ENCODE peak calls at places on chromosome 2, in eight cellular contexts. One of them, this sample, is unnamed.

GRCh38 chr2:156436477-156437085 is 402 bp downstream of the GPD2 start:
- DNase-seq in left lung: no peak
- DNase-seq in choroid plexus epithelial cell: peak; percentile 41
- DNase-seq in kidney: no peak
- DNase-seq in cardiac muscle cell: peak; percentile 20
- DNase-seq in IMR-90: peak; percentile 32
- DNase-seq in astrocyte of the spinal cord: peak; percentile 48
- DNase-seq in SK-N-SH: no peak
- DNase-seq in this sample: no peak

GRCh38 chr2:118696786-118697465 is 150.5 kb downstream of the EN1 start:
- DNase-seq in IMR-90: peak; percentile 1
- DNase-seq in left lung: no peak
- DNase-seq in astrocyte of the spinal cord: peak; percentile 25
- DNase-seq in cardiac muscle cell: no peak
- DNase-seq in choroid plexus epithelial cell: peak; percentile 40
- DNase-seq in kidney: no peak
- DNase-seq in SK-N-SH: peak; percentile 15
- DNase-seq in this sample: no peak

GRCh38 chr2:168798076-168798887 is 4.2 kb upstream of the NOSTRIN start:
- DNase-seq in kidney: no peak
- DNase-seq in cardiac muscle cell: peak; percentile 39
- DNase-seq in IMR-90: no peak
- DNase-seq in astrocyte of the spinal cord: no peak
- DNase-seq in SK-N-SH: no peak
- DNase-seq in choroid plexus epithelial cell: peak; percentile 84
- DNase-seq in left lung: no peak
- DNase-seq in this sample: no peak

GRCh38 chr2:64941143-64941542 is 48.1 kb upstream of the SLC1A4 start:
- DNase-seq in SK-N-SH: no peak
- DNase-seq in IMR-90: no peak
- DNase-seq in astrocyte of the spinal cord: no peak
- DNase-seq in kidney: no peak
- DNase-seq in choroid plexus epithelial cell: no peak
- DNase-seq in left lung: no peak
- DNase-seq in cardiac muscle cell: no peak
- DNase-seq in this sample: no peak

GRCh38 chr2:185372188-185372587 is 366.4 kb upstream of the FSIP2 start:
- DNase-seq in left lung: no peak
- DNase-seq in astrocyte of the spinal cord: no peak
- DNase-seq in SK-N-SH: no peak
- DNase-seq in IMR-90: no peak
- DNase-seq in kidney: no peak
- DNase-seq in choroid plexus epithelial cell: peak; percentile 0
- DNase-seq in cardiac muscle cell: no peak
- DNase-seq in this sample: no peak

GRCh38 chr2:239869272-239870155 is 155.6 kb downstream of the NDUFA10 start:
- DNase-seq in astrocyte of the spinal cord: no peak
- DNase-seq in choroid plexus epithelial cell: no peak
- DNase-seq in cardiac muscle cell: no peak
- DNase-seq in left lung: no peak
- DNase-seq in kidney: no peak
- DNase-seq in IMR-90: no peak
- DNase-seq in SK-N-SH: no peak
- DNase-seq in this sample: no peak

GRCh38 chr2:128605931-128606330 is 287.3 kb upstream of the HS6ST1 start:
- DNase-seq in kidney: peak; percentile 46
- DNase-seq in SK-N-SH: no peak
- DNase-seq in astrocyte of the spinal cord: no peak
- DNase-seq in cardiac muscle cell: no peak
- DNase-seq in IMR-90: no peak
- DNase-seq in left lung: peak; percentile 49
- DNase-seq in choroid plexus epithelial cell: no peak
- DNase-seq in this sample: peak; percentile 2

GRCh38 chr2:207682557-207682956 is 28.9 kb upstream of the CCNYL1 start:
- DNase-seq in SK-N-SH: no peak
- DNase-seq in astrocyte of the spinal cord: no peak
- DNase-seq in choroid plexus epithelial cell: no peak
- DNase-seq in cardiac muscle cell: no peak
- DNase-seq in kidney: no peak
- DNase-seq in IMR-90: no peak
- DNase-seq in left lung: no peak
- DNase-seq in this sample: no peak

GRCh38 chr2:78023356-78023755 is 501.2 kb upstream of the LRRTM4 start:
- DNase-seq in kidney: no peak
- DNase-seq in astrocyte of the spinal cord: no peak
- DNase-seq in cardiac muscle cell: no peak
- DNase-seq in left lung: no peak
- DNase-seq in choroid plexus epithelial cell: no peak
- DNase-seq in IMR-90: no peak
- DNase-seq in SK-N-SH: no peak
- DNase-seq in this sample: no peak

GRCh38 chr2:179991344-179991743 is 15.8 kb downstream of the CWC22 start:
- DNase-seq in IMR-90: no peak
- DNase-seq in choroid plexus epithelial cell: peak; percentile 30
- DNase-seq in left lung: no peak
- DNase-seq in SK-N-SH: no peak
- DNase-seq in astrocyte of the spinal cord: no peak
- DNase-seq in kidney: no peak
- DNase-seq in cardiac muscle cell: peak; percentile 10
- DNase-seq in this sample: no peak
- TF ChIP-seq CTCF in IMR-90: peak; percentile 13
- TF ChIP-seq CTCF in choroid plexus epithelial cell: peak; percentile 54
- TF ChIP-seq CTCF in left lung: no peak
- TF ChIP-seq CTCF in SK-N-SH: peak; percentile 18
- TF ChIP-seq CTCF in astrocyte of the spinal cord: peak; percentile 26
- TF ChIP-seq CTCF in kidney: no peak
- TF ChIP-seq CTCF in cardiac muscle cell: no peak
- TF ChIP-seq CTCF in this sample: no peak

GRCh38 chr2:56182420-56182819 is 1.4 kb upstream of the CCDC85A start:
- DNase-seq in IMR-90: no peak
- DNase-seq in kidney: no peak
- DNase-seq in choroid plexus epithelial cell: no peak
- DNase-seq in SK-N-SH: no peak
- DNase-seq in cardiac muscle cell: no peak
- DNase-seq in astrocyte of the spinal cord: no peak
- DNase-seq in left lung: no peak
- DNase-seq in this sample: no peak

GRCh38 chr2:56185101-56185581 is 1.4 kb downstream of the CCDC85A start:
- DNase-seq in choroid plexus epithelial cell: no peak
- DNase-seq in IMR-90: no peak
- DNase-seq in astrocyte of the spinal cord: no peak
- DNase-seq in SK-N-SH: peak; percentile 34
- DNase-seq in left lung: peak; percentile 80
- DNase-seq in cardiac muscle cell: peak; percentile 8
- DNase-seq in kidney: no peak
- DNase-seq in this sample: no peak

GRCh38 chr2:56183643-56184499 is at the start of gene CCDC85A:
- DNase-seq in SK-N-SH: peak; percentile 87
- DNase-seq in kidney: peak; percentile 92
- DNase-seq in choroid plexus epithelial cell: peak; percentile 83
- DNase-seq in IMR-90: peak; percentile 55
- DNase-seq in left lung: peak; percentile 95
- DNase-seq in astrocyte of the spinal cord: peak; percentile 80
- DNase-seq in cardiac muscle cell: peak; percentile 83
- DNase-seq in this sample: peak; percentile 58

GRCh38 chr2:56184500-56184996 is 758 bp downstream of the CCDC85A start:
- DNase-seq in cardiac muscle cell: peak; percentile 9
- DNase-seq in left lung: peak; percentile 85
- DNase-seq in choroid plexus epithelial cell: peak; percentile 8
- DNase-seq in SK-N-SH: no peak
- DNase-seq in IMR-90: no peak
- DNase-seq in astrocyte of the spinal cord: no peak
- DNase-seq in kidney: peak; percentile 78
- DNase-seq in this sample: no peak

GRCh38 chr2:56185582-56186046 is 1.8 kb downstream of the CCDC85A start:
- DNase-seq in astrocyte of the spinal cord: peak; percentile 14
- DNase-seq in left lung: peak; percentile 69
- DNase-seq in choroid plexus epithelial cell: peak; percentile 20
- DNase-seq in kidney: peak; percentile 70
- DNase-seq in IMR-90: no peak
- DNase-seq in SK-N-SH: no peak
- DNase-seq in cardiac muscle cell: peak; percentile 45
- DNase-seq in this sample: no peak
- TF ChIP-seq CTCF in astrocyte of the spinal cord: no peak
- TF ChIP-seq CTCF in left lung: peak; percentile 52
- TF ChIP-seq CTCF in choroid plexus epithelial cell: peak; percentile 19
- TF ChIP-seq CTCF in kidney: no peak
- TF ChIP-seq CTCF in IMR-90: no peak
- TF ChIP-seq CTCF in SK-N-SH: peak; percentile 42
- TF ChIP-seq CTCF in cardiac muscle cell: peak; percentile 12
- TF ChIP-seq CTCF in this sample: no peak

GRCh38 chr2:71299507-71299906 is 32.1 kb upstream of the ZNF638 start:
- DNase-seq in cardiac muscle cell: peak; percentile 62
- DNase-seq in choroid plexus epithelial cell: peak; percentile 66
- DNase-seq in SK-N-SH: peak; percentile 51
- DNase-seq in IMR-90: peak; percentile 36
- DNase-seq in left lung: no peak
- DNase-seq in astrocyte of the spinal cord: peak; percentile 55
- DNase-seq in kidney: no peak
- DNase-seq in this sample: no peak
- TF ChIP-seq CTCF in cardiac muscle cell: peak; percentile 70
- TF ChIP-seq CTCF in choroid plexus epithelial cell: peak; percentile 64
- TF ChIP-seq CTCF in SK-N-SH: peak; percentile 78
- TF ChIP-seq CTCF in IMR-90: peak; percentile 68
- TF ChIP-seq CTCF in left lung: peak; percentile 80
- TF ChIP-seq CTCF in astrocyte of the spinal cord: peak; percentile 71
- TF ChIP-seq CTCF in kidney: peak; percentile 59
- TF ChIP-seq CTCF in this sample: peak; percentile 86

GRCh38 chr2:215071676-215072075 is 66.8 kb downstream of the ABCA12 start:
- DNase-seq in cardiac muscle cell: no peak
- DNase-seq in SK-N-SH: no peak
- DNase-seq in IMR-90: no peak
- DNase-seq in kidney: no peak
- DNase-seq in choroid plexus epithelial cell: no peak
- DNase-seq in astrocyte of the spinal cord: no peak
- DNase-seq in left lung: no peak
- DNase-seq in this sample: no peak
- TF ChIP-seq CTCF in cardiac muscle cell: no peak
- TF ChIP-seq CTCF in SK-N-SH: no peak
- TF ChIP-seq CTCF in IMR-90: no peak
- TF ChIP-seq CTCF in kidney: no peak
- TF ChIP-seq CTCF in choroid plexus epithelial cell: no peak
- TF ChIP-seq CTCF in astrocyte of the spinal cord: no peak
- TF ChIP-seq CTCF in left lung: no peak
- TF ChIP-seq CTCF in this sample: no peak

GRCh38 chr2:105788670-105789290 is 44.1 kb downstream of the NCK2 start:
- DNase-seq in SK-N-SH: no peak
- DNase-seq in left lung: no peak
- DNase-seq in kidney: no peak
- DNase-seq in cardiac muscle cell: peak; percentile 35
- DNase-seq in astrocyte of the spinal cord: no peak
- DNase-seq in IMR-90: peak; percentile 53
- DNase-seq in choroid plexus epithelial cell: no peak
- DNase-seq in this sample: no peak

GRCh38 chr2:105786231-105787230 is 41.8 kb downstream of the NCK2 start:
- DNase-seq in astrocyte of the spinal cord: no peak
- DNase-seq in choroid plexus epithelial cell: no peak
- DNase-seq in IMR-90: no peak
- DNase-seq in left lung: no peak
- DNase-seq in SK-N-SH: no peak
- DNase-seq in kidney: no peak
- DNase-seq in cardiac muscle cell: no peak
- DNase-seq in this sample: no peak

GRCh38 chr2:105789745-105790466 is 45.2 kb downstream of the NCK2 start:
- DNase-seq in kidney: no peak
- DNase-seq in astrocyte of the spinal cord: peak; percentile 63
- DNase-seq in SK-N-SH: no peak
- DNase-seq in cardiac muscle cell: peak; percentile 40
- DNase-seq in choroid plexus epithelial cell: no peak
- DNase-seq in left lung: no peak
- DNase-seq in IMR-90: peak; percentile 74
- DNase-seq in this sample: no peak

GRCh38 chr2:105785095-105785847 is 40.6 kb downstream of the NCK2 start:
- DNase-seq in left lung: no peak
- DNase-seq in astrocyte of the spinal cord: no peak
- DNase-seq in cardiac muscle cell: no peak
- DNase-seq in IMR-90: no peak
- DNase-seq in SK-N-SH: no peak
- DNase-seq in choroid plexus epithelial cell: no peak
- DNase-seq in kidney: no peak
- DNase-seq in this sample: no peak

DNA sequence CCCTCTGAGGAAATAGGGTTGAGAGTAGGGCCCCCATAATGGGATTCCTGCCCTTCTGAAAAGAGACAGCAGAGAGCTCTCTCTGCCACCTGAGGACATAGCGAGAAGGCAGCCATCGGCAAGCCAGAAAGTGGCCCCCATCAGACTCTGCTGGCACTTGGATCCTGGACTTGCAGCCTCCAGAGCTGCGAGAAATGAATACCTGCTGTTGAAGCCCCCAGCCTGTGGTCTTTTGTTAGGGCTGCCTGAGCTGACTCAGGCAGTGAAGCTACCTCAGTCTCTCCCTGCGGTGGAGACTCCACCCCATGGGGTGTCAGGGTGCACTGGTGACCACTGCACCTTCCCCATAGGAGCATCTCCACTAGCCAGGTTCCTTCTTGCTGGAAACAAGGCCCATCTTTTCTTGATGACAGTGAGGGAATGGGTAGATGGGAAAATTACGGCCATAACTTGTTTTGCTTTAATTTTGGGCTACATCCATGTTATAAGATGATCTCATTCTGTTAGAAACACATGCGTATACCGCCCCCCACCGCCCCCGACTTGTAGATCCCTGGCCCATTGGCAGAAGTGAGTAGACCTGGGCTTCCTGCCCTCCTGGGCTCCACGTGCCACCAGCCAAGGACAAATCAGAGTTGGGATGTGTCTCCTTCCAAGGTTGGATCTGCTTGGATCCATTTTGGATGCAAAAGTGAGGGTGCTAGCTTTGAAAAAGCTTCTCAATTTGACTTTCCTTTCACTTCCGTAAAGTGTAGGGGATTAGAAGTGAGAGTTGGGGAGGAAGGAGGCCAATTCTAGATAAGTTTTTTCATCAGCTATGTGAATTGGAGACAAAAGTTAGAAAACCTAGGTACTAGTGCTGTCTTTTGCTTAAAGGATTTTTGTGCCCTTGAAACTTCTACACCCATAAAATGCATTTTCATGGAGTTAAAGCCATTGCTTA is 42.9 kb downstream of the NCK2 start:
- DNase-seq in kidney: no peak
- DNase-seq in choroid plexus epithelial cell: peak; percentile 36
- DNase-seq in astrocyte of the spinal cord: no peak
- DNase-seq in cardiac muscle cell: no peak
- DNase-seq in IMR-90: no peak
- DNase-seq in SK-N-SH: no peak
- DNase-seq in left lung: no peak
- DNase-seq in this sample: no peak
- TF ChIP-seq CTCF in kidney: peak; percentile 16
- TF ChIP-seq CTCF in choroid plexus epithelial cell: peak; percentile 38
- TF ChIP-seq CTCF in astrocyte of the spinal cord: no peak
- TF ChIP-seq CTCF in cardiac muscle cell: no peak
- TF ChIP-seq CTCF in IMR-90: peak; percentile 11
- TF ChIP-seq CTCF in SK-N-SH: no peak
- TF ChIP-seq CTCF in left lung: no peak
- TF ChIP-seq CTCF in this sample: no peak

GRCh38 chr2:161232571-161232970 is 72.3 kb downstream of the TANK start:
- DNase-seq in SK-N-SH: no peak
- DNase-seq in left lung: no peak
- DNase-seq in kidney: no peak
- DNase-seq in cardiac muscle cell: no peak
- DNase-seq in astrocyte of the spinal cord: no peak
- DNase-seq in IMR-90: no peak
- DNase-seq in choroid plexus epithelial cell: no peak
- DNase-seq in this sample: no peak
- TF ChIP-seq CTCF in SK-N-SH: no peak
- TF ChIP-seq CTCF in left lung: no peak
- TF ChIP-seq CTCF in kidney: no peak
- TF ChIP-seq CTCF in cardiac muscle cell: no peak
- TF ChIP-seq CTCF in astrocyte of the spinal cord: no peak
- TF ChIP-seq CTCF in IMR-90: no peak
- TF ChIP-seq CTCF in choroid plexus epithelial cell: no peak
- TF ChIP-seq CTCF in this sample: no peak

GRCh38 chr2:26598336-26599006 is 42.7 kb downstream of the CIB4 start:
- DNase-seq in SK-N-SH: no peak
- DNase-seq in left lung: no peak
- DNase-seq in IMR-90: no peak
- DNase-seq in cardiac muscle cell: no peak
- DNase-seq in astrocyte of the spinal cord: no peak
- DNase-seq in choroid plexus epithelial cell: no peak
- DNase-seq in kidney: peak; percentile 48
- DNase-seq in this sample: no peak
- TF ChIP-seq CTCF in SK-N-SH: no peak
- TF ChIP-seq CTCF in left lung: no peak
- TF ChIP-seq CTCF in IMR-90: no peak
- TF ChIP-seq CTCF in cardiac muscle cell: no peak
- TF ChIP-seq CTCF in astrocyte of the spinal cord: no peak
- TF ChIP-seq CTCF in choroid plexus epithelial cell: no peak
- TF ChIP-seq CTCF in kidney: no peak
- TF ChIP-seq CTCF in this sample: no peak

This sample was measured in activated B cell treated with CpG ODN at 0.5 μM for 24 hours.